ENCODE peak calls at places on chromosomes 4 and X, in six cellular contexts. M is HFFc6, P is GM12865, F is lung, R is B cell, D is tibial artery. L is an unnamed sample.

GRCh38 chr4:8351931-8352367 is 82.4 kb downstream of the HTRA3 start:
- DNase-seq in P (no peak), F (peak; percentile 42), D (peak; percentile 65), R (no peak), M (no peak), L (no peak)

GRCh38 chr4:88204882-88205281 is 46.4 kb upstream of the ABCG2 start:
- DNase-seq in D (no peak), R (no peak), M (no peak), P (no peak), F (no peak), L (no peak)

GRCh38 chr4:153004106-153004881 is 68.2 kb downstream of the FHDC1 start:
- DNase-seq in F (no peak), D (no peak), M (no peak), R (no peak), P (no peak), L (no peak)

GRCh38 chrX:39242187-39242586 is 440.9 kb downstream of the MID1IP1 start:
- DNase-seq in P (peak; percentile 55), F (no peak), M (no peak), R (peak; percentile 30), D (no peak), L (peak; percentile 6)

GRCh38 chrX:77014655-77015377 is 432.4 kb upstream of the FGF16 start:
- DNase-seq in D (no peak), P (peak; percentile 0), F (no peak), M (no peak), R (no peak), L (no peak)

GRCh38 chr4:114599231-114600065 is 841 bp downstream of the UGT8 start:
- DNase-seq in F (no peak), D (no peak), M (no peak), P (peak; percentile 35), R (peak; percentile 48), L (peak; percentile 32)

GRCh38 chr4:13483142-13484044 is 747 bp downstream of the RAB28 start:
- DNase-seq in F (peak; percentile 46), M (peak; percentile 79), D (peak; percentile 79), R (peak; percentile 8), P (peak; percentile 33), L (no peak)

GRCh38 chrX:17361620-17362019 is 13.4 kb upstream of the NHS start:
- DNase-seq in F (no peak), P (peak; percentile 2), D (no peak), R (no peak), M (no peak), L (no peak)

GRCh38 chr4:146282662-146283061 is 68.3 kb downstream of the REELD1 start:
- DNase-seq in R (no peak), F (no peak), D (no peak), M (no peak), P (no peak), L (no peak)

GRCh38 chr4:32472918-32473317 is 1752.7 kb downstream of the PCDH7 start:
- DNase-seq in D (no peak), R (no peak), M (no peak), P (no peak), F (no peak), L (no peak)

GRCh38 chr4:110275871-110276270 is 77.5 kb upstream of the ELOVL6 start:
- DNase-seq in R (no peak), M (peak; percentile 30), F (no peak), D (no peak), P (no peak), L (no peak)

GRCh38 chrX:112235547-112235946 is 153.0 kb upstream of the TRPC5 start:
- DNase-seq in F (no peak), P (no peak), D (no peak), M (no peak), R (no peak), L (no peak)

GRCh38 chr4:94126669-94127068 is 81.0 kb upstream of the SMARCAD1 start:
- DNase-seq in F (no peak), R (no peak), P (no peak), M (no peak), D (no peak), L (no peak)

GRCh38 chr4:94131212-94131611 is 76.5 kb upstream of the SMARCAD1 start:
- DNase-seq in F (no peak), D (no peak), M (no peak), P (no peak), R (no peak), L (no peak)

DNA sequence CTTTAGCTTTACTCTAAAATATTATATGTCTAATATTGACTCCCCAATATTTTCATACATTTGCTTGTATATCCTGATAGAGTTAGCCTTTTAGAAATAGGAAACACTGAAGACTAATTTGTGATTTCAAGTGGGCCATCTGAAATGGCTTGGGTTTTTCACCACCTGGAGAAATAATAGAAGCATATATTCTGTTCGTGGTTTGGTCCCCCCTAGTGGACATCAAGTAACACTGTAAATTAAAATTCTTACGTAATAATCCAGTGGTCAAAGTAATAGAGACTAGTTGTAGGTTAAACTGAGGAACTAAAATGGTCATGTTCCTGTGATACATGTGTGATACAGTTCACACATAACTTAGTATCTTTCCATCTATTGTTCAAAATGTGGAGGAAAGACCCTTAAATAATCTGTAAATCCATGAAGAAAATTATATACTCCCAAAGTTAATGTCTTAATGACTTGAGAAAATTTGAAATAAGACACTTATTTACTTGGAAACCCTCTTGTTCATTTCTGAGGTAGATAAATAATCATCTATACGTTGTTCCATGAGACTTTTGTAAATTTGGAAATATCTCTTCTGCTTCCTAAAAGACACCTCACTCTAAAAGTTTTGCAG is 79.8 kb upstream of the SMARCAD1 start:
- DNase-seq in M (peak; percentile 3), R (peak; percentile 5), P (peak; percentile 43), D (no peak), F (no peak), L (peak; percentile 29)
- TF ChIP-seq CTCF in M (peak; percentile 83), R (peak; percentile 64), P (peak; percentile 43), D (no peak), F (peak; percentile 20), L (peak; percentile 6)

DNA sequence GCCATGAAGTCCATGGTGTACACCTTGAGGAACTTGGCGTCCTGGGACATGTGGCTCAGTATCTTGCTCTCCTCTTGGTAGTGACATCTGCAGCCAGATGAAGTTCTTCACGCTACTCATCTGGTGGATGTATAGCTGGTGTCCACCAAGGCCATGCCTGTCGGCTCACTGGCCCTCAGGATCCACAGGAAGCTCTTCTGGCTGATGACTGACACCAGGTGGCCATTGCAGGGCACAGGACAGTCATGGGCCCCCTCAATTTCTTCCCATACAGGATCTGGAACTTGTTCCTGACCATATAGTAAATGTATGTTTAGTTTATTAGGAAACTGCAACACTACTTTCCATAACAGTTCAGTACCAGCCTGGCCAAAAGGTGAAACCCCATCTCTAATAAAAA is 10.3 kb upstream of the CLCN5 start:
- DNase-seq in F (no peak), D (no peak), P (no peak), M (no peak), R (no peak), L (no peak)
- TF ChIP-seq CTCF in F (no peak), D (no peak), P (no peak), M (no peak), R (no peak), L (no peak)

GRCh38 chr4:41784191-41784979 is 35.9 kb upstream of the PHOX2B start:
- DNase-seq in M (no peak), P (no peak), D (no peak), R (no peak), F (no peak), L (no peak)

GRCh38 chr4:41787931-41788330 is 39.4 kb upstream of the PHOX2B start:
- DNase-seq in D (no peak), M (no peak), R (no peak), F (no peak), P (no peak), L (no peak)

GRCh38 chr4:41791557-41791956 is 43.0 kb upstream of the PHOX2B start:
- DNase-seq in P (no peak), D (no peak), F (no peak), M (no peak), R (no peak), L (no peak)

DNA sequence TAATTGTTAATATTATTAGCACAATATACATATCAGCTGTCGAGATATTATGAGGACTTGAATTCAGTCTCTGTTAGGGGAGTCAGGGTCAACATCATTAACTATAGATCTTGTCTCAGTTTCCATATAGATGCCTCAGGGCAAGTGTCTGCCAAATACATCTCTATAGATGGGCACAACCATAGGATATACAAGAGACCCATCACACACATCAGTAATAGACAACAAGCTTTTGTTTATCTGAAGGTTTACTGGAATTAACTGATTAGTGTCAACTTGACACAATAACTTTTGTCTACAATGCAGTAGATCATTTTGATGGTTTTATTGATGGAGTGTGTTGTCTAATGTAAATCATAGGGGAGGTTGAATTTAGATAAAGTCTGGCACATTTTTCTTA is 37.1 kb upstream of the PHOX2B start:
- DNase-seq in P (no peak), F (no peak), M (no peak), R (no peak), D (no peak), L (no peak)
- TF ChIP-seq CTCF in P (no peak), F (no peak), M (no peak), R (no peak), D (no peak), L (no peak)

DNA sequence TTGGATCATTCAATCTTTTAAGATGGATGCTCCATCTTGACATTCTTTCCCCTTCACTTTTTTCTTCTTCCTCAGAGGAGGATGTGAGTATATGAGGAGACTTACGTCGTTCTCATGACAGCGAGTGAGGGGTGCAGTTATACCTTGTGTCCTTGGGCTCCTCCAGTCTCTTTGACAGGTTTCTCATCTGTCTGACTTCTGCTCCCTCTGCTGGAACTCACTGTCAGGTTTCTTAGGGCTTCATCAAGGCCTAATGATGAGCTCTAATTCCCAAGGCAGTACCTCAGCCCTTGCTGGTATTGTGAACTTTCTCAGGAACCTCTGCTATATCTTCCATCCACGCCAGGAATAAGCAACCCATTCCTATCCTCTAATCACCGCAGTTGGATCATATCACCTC is 237.8 kb upstream of the ADGRL3 start:
- DNase-seq in M (no peak), F (no peak), P (no peak), R (no peak), D (no peak), L (no peak)
- TF ChIP-seq CTCF in M (no peak), F (no peak), P (no peak), R (no peak), D (no peak), L (no peak)